ENCODE peak calls at places on chromosomes 4 and X, in ten cellular contexts. V, C, O, X, T, K, B, N, A and D are unnamed samples.

GRCh38 chrX:102714994-102715393 is 2.7 kb downstream of the GPRASP2 start:
- DNase-seq in V (no peak), C (no peak), O (peak), X (no peak), T (peak), K (no peak), B (no peak), N (no peak), A (no peak), D (no peak)

GRCh38 chrX:118655561-118656246 is 71.7 kb upstream of the IL13RA1 start:
- DNase-seq in V (no peak), C (no peak), O (no peak), X (no peak), T (no peak), K (no peak), B (no peak), N (no peak), A (no peak), D (no peak)

GRCh38 chr4:151409470-151410313 is 716 bp downstream of the FHIP1A start:
- DNase-seq in V (peak), C (peak), O (peak), X (peak), T (peak), K (peak), B (peak), N (no peak), A (no peak), D (peak)

GRCh38 chrX:72366746-72367145 is 61.0 kb upstream of the CITED1 start:
- DNase-seq in V (no peak), C (no peak), O (no peak), X (no peak), T (no peak), K (no peak), B (no peak), N (no peak), A (no peak), D (no peak)

GRCh38 chrX:40303256-40304077 is 205.7 kb upstream of the BCOR start:
- DNase-seq in V (no peak), C (no peak), O (no peak), X (no peak), T (no peak), K (no peak), B (no peak), N (no peak), A (no peak), D (no peak)

GRCh38 chr4:181416966-181417365 is 826.2 kb upstream of the TENM3 start:
- DNase-seq in V (no peak), C (no peak), O (no peak), X (no peak), T (no peak), K (no peak), B (no peak), N (no peak), A (no peak), D (no peak)

GRCh38 chrX:56563231-56564116 is at the start of gene UBQLN2:
- DNase-seq in V (peak), C (peak), O (peak), X (peak), T (peak), K (peak), B (peak), N (no peak), A (peak), D (peak)

GRCh38 chrX:132909643-132910042 is 48.8 kb downstream of the HS6ST2 start:
- DNase-seq in V (no peak), C (no peak), O (no peak), X (no peak), T (no peak), K (no peak), B (no peak), N (no peak), A (no peak), D (no peak)

GRCh38 chr4:147753047-147753446 is 21.2 kb downstream of the ARHGAP10 start:
- DNase-seq in V (no peak), C (no peak), O (no peak), X (no peak), T (no peak), K (no peak), B (no peak), N (no peak), A (no peak), D (no peak)

GRCh38 chr4:135994360-135994759 is 1537.9 kb downstream of the PCDH18 start:
- DNase-seq in V (no peak), C (no peak), O (no peak), X (no peak), T (no peak), K (no peak), B (no peak), N (no peak), A (no peak), D (no peak)

GRCh38 chr4:1964443-1964842 is 44.3 kb downstream of the NELFA start:
- DNase-seq in V (no peak), C (no peak), O (no peak), X (no peak), T (peak), K (no peak), B (no peak), N (no peak), A (no peak), D (peak)

GRCh38 chr4:94419956-94420355 is 31.8 kb upstream of the PDLIM5 start:
- DNase-seq in V (no peak), C (no peak), O (no peak), X (no peak), T (no peak), K (no peak), B (no peak), N (no peak), A (no peak), D (no peak)
- TF ChIP-seq POLR2AphosphoS5 in V (no peak), C (no peak), O (no peak), X (no peak), T (no peak), K (no peak), B (no peak), N (no peak), A (no peak), D (no peak)

GRCh38 chr4:173168396-173169177 is at the start of gene GALNT7:
- DNase-seq in V (peak), C (peak), O (peak), X (no peak), T (peak), K (peak), B (peak), N (peak), A (peak), D (peak)
- TF ChIP-seq POLR2AphosphoS5 in V (no peak), C (no peak), O (peak), X (peak), T (peak), K (peak), B (no peak), N (peak), A (peak), D (peak)

DNA sequence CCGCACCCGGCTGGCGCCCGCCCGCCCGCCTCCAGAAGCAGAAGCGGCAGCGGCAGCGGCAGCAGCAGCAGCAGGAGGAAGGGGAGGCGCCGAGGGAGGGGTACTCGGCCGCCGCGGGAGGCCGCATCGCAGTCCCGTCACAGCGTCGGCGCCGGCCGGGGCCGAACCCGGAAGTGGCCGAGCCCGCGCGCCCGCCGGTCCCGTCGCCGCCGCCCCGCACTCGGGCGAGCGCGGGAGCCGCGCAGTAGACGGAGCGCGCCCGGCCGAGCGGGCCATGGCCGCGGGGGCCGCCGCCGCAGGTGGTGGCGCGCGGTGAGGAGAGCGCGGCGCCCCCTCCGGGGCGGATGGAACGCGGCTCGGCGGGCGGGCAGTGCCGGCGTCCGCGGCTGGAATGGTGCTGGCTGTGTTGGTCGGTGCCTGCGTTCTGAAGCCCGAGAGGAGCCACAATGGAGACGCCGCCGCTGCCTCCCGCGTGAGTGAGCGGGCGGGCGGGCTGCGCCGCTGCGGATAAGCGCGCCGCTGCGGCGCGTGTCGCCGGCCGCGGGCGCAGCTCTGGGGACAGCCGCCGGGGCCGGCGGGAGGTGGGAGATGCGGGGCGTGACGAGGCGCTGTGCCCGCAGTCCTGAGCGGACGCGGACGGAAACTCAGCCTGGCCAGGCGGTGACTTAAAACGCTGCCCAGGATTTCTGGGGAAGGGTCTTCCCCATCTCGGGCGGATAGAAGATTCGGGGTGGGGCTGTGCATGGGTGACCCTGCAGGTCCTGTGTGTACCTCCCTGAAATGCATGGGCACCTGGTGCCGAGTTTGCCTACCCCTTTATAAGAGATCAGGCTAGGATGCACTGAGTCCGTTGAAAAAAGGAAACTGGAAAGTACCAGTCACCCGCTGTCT is at the start of gene KLHL2:
- DNase-seq in V (peak), C (peak), O (peak), X (no peak), T (peak), K (peak), B (peak), N (peak), A (peak), D (peak)
- TF ChIP-seq POLR2AphosphoS5 in V (no peak), C (peak), O (no peak), X (peak), T (no peak), K (peak), B (peak), N (no peak), A (peak), D (peak)

DNA sequence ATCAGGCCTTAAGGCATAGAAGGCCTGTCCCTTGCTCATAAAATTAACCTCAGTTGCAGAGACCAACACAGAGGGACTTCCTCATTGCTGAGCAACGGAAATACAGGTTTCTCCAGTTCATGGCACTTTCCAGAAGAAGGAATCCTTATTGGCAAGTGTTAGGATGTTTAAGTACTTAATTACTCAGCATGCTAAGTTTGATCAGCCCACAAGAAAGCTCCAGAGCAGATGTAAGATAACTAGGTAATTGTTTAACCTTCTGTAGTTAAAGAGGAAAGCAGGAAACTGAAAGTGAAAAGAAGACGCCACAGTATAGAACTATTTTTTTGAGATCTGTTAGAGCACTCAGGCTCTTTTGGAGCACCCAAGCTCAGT is 33.5 kb downstream of the SMS start:
- DNase-seq in V (no peak), C (no peak), O (no peak), X (no peak), T (no peak), K (no peak), B (no peak), N (no peak), A (no peak), D (no peak)
- TF ChIP-seq POLR2AphosphoS5 in V (no peak), C (peak), O (no peak), X (no peak), T (no peak), K (no peak), B (no peak), N (no peak), A (no peak), D (no peak)

GRCh38 chr4:25299476-25300203 is 12.9 kb upstream of the ZCCHC4 start:
- DNase-seq in V (no peak), C (peak), O (no peak), X (no peak), T (peak), K (no peak), B (no peak), N (no peak), A (no peak), D (no peak)
- TF ChIP-seq POLR2AphosphoS5 in V (no peak), C (peak), O (no peak), X (no peak), T (no peak), K (no peak), B (peak), N (no peak), A (no peak), D (no peak)

DNA sequence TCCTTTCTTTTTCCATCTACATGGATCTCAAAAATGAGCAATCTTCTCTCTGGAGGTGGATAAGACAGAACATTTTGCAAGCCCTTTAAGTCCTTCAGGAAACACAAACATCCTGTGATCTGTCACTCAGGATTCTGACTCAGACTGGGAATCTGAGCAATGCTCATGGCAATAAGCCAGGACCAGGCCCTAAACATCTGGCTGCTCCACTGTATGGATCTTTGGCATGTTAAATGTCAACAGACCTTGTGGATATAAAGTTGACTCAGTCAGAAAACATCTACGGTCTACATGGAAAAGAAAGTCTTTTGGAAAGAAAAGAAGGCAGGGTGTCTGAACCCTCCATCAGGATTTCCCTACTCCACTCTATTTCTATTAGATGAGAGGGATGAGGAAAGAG is 17.8 kb upstream of the CHIC2 start:
- DNase-seq in V (no peak), C (peak), O (no peak), X (peak), T (no peak), K (no peak), B (no peak), N (no peak), A (peak), D (no peak)
- TF ChIP-seq POLR2AphosphoS5 in V (no peak), C (peak), O (peak), X (peak), T (no peak), K (no peak), B (peak), N (no peak), A (peak), D (no peak)

DNA sequence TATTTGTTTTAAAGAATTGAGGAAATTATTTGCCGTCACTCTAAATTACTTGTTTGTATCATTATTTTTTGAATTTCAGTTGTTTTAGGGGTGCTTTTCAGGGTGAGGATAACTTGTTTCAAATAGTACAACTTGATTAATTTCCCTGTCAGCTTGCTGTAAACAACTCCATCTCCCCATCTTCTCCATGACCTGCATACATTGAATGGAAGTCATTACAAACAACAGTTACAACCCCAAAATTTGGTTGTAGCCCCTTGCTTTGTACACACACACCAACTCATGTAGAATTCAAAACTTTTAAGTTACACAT is 1.4 kb downstream of the MTHFD2L start:
- DNase-seq in V (no peak), C (no peak), O (no peak), X (no peak), T (no peak), K (no peak), B (no peak), N (no peak), A (no peak), D (no peak)
- TF ChIP-seq POLR2AphosphoS5 in V (no peak), C (no peak), O (no peak), X (no peak), T (no peak), K (no peak), B (no peak), N (no peak), A (no peak), D (no peak)

DNA sequence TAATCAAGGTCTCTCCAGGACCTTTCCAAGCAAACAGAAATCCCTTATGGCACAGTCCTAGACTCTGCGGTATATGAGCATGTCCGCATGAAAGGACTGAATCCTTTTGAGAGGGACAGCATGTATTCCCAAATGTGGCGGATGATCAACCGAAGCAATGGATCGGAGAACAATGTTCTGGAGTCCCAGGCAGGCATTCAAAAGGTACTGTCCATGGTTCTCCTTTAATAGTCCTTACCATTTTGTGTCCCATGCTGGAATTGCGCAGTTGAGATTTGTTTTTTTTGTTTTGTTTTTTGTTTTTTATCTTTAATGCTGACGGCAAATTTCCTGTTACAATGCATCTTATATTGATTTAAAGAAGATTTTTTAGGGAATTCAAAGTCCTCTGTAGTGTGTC is 313.3 kb upstream of the ATOH1 start:
- DNase-seq in V (no peak), C (no peak), O (no peak), X (no peak), T (no peak), K (no peak), B (no peak), N (no peak), A (no peak), D (no peak)
- TF ChIP-seq POLR2AphosphoS5 in V (no peak), C (no peak), O (no peak), X (no peak), T (no peak), K (no peak), B (no peak), N (no peak), A (no peak), D (no peak)

GRCh38 chrX:154546354-154547244 is at the start of gene G6PD:
- DNase-seq in V (peak), C (peak), O (peak), X (peak), T (peak), K (peak), B (peak), N (peak), A (peak), D (no peak)
- TF ChIP-seq POLR2AphosphoS5 in V (no peak), C (peak), O (peak), X (peak), T (peak), K (peak), B (peak), N (peak), A (peak), D (peak)

GRCh38 chr4:74789518-74789917 is 4.8 kb downstream of the BTC start:
- DNase-seq in V (no peak), C (no peak), O (no peak), X (no peak), T (no peak), K (no peak), B (no peak), N (no peak), A (no peak), D (no peak)

GRCh38 chr4:74796631-74797030 is 2.3 kb upstream of the BTC start:
- DNase-seq in V (no peak), C (no peak), O (no peak), X (no peak), T (no peak), K (no peak), B (no peak), N (no peak), A (no peak), D (no peak)

GRCh38 chr4:74793757-74794340 is 474 bp downstream of the BTC start:
- DNase-seq in V (peak), C (peak), O (peak), X (no peak), T (peak), K (peak), B (peak), N (no peak), A (peak), D (peak)

GRCh38 chr4:74790652-74791051 is 3.7 kb downstream of the BTC start:
- DNase-seq in V (no peak), C (no peak), O (no peak), X (no peak), T (no peak), K (no peak), B (no peak), N (no peak), A (no peak), D (peak)

GRCh38 chr4:74794341-74794801 is at the start of gene BTC:
- DNase-seq in V (peak), C (peak), O (peak), X (peak), T (peak), K (no peak), B (peak), N (no peak), A (no peak), D (peak)
- TF ChIP-seq POLR2AphosphoS5 in V (no peak), C (peak), O (no peak), X (peak), T (no peak), K (no peak), B (peak), N (no peak), A (no peak), D (peak)